ENCODE peak calls at places on chromosomes 2 and 18, in seven cellular contexts. K is prostate gland, J is tibial artery, N is fibroblast of lung, M is upper lobe of right lung, O is iPS DF 6.9, V is lung. A is an unnamed sample. For H3K36me3 and H3K4me1, the result is how much of the 10 kb centered on the place peaks cover.

GRCh38 chr2:239688098-239688497 is 287.3 kb upstream of the HDAC4 start:
- DNase-seq in K (no peak), J (peak), N (no peak), M (peak), O (no peak), V (no peak), A (no peak)

GRCh38 chr2:128641421-128642095 is 322.9 kb upstream of the HS6ST1 start:
- DNase-seq in K (no peak), J (peak), N (no peak), M (peak), O (no peak), V (no peak), A (no peak)

GRCh38 chr18:25295624-25296138 is 56.3 kb downstream of the ZNF521 start:
- DNase-seq in K (no peak), J (no peak), N (no peak), M (no peak), O (no peak), V (no peak), A (no peak)

GRCh38 chr2:232538671-232539070 is 821 bp upstream of the CHRNG start:
- DNase-seq in K (no peak), J (no peak), N (no peak), M (peak), O (no peak), V (no peak), A (no peak)

GRCh38 chr2:110858135-110858737 is 125.9 kb downstream of the ACOXL start:
- DNase-seq in K (no peak), J (no peak), N (no peak), M (no peak), O (no peak), V (no peak), A (peak)

GRCh38 chr2:27956895-27957294 is 66.4 kb downstream of the BABAM2 start:
- DNase-seq in K (no peak), J (no peak), N (peak), M (no peak), O (no peak), V (no peak), A (no peak)

GRCh38 chr18:53796042-53796729 is 428.3 kb downstream of the MBD2 start:
- DNase-seq in K (no peak), J (peak), N (peak), M (no peak), O (no peak), V (peak), A (no peak)

GRCh38 chr2:105454801-105455485 is 56.1 kb upstream of the FHL2 start:
- DNase-seq in K (no peak), J (no peak), N (peak), M (no peak), O (peak), V (no peak), A (no peak)

GRCh38 chr2:217847552-217848350 is 155.0 kb downstream of the TNS1 start:
- DNase-seq in K (no peak), J (no peak), N (no peak), M (no peak), O (no peak), V (no peak), A (no peak)

GRCh38 chr2:217846321-217846743 is 156.5 kb downstream of the TNS1 start:
- DNase-seq in K (no peak), J (peak), N (no peak), M (no peak), O (no peak), V (no peak), A (no peak)

GRCh38 chr2:217848351-217848957 is 154.3 kb downstream of the TNS1 start:
- DNase-seq in K (no peak), J (no peak), N (no peak), M (no peak), O (no peak), V (no peak), A (no peak)

GRCh38 chr2:217845251-217845650 is 157.5 kb downstream of the TNS1 start:
- DNase-seq in K (no peak), J (no peak), N (no peak), M (no peak), O (no peak), V (no peak), A (no peak)

GRCh38 chr2:217847106-217847505 is 155.7 kb downstream of the TNS1 start:
- DNase-seq in K (no peak), J (no peak), N (no peak), M (no peak), O (no peak), V (no peak), A (no peak)
- H3K36me3 ChIP-seq in K (under half), J (half or more), N (under half), M (half or more), O (under half), V (under half), A (under half)

GRCh38 chr18:44795241-44795640 is 114.6 kb downstream of the SETBP1 start:
- DNase-seq in K (no peak), J (no peak), N (no peak), M (no peak), O (no peak), V (no peak), A (no peak)
- H3K4me1 ChIP-seq in K (under half), J (half or more), N (under half), M (under half), O (under half), V (under half), A (under half)

GRCh38 chr2:208240641-208241209 is 14.1 kb downstream of the IDH1 start:
- DNase-seq in K (no peak), J (no peak), N (no peak), M (no peak), O (no peak), V (no peak), A (no peak)

GRCh38 chr2:208239770-208240493 is 14.9 kb downstream of the IDH1 start:
- DNase-seq in K (no peak), J (no peak), N (no peak), M (no peak), O (no peak), V (no peak), A (no peak)

GRCh38 chr2:208235860-208236259 is 19.0 kb downstream of the IDH1 start:
- DNase-seq in K (no peak), J (no peak), N (no peak), M (no peak), O (no peak), V (no peak), A (no peak)

GRCh38 chr2:208234786-208235185 is 20.1 kb downstream of the IDH1 start:
- DNase-seq in K (no peak), J (no peak), N (no peak), M (no peak), O (no peak), V (no peak), A (no peak)
- H3K36me3 ChIP-seq in K (under half), J (under half), N (under half), M (under half), O (under half), V (under half), A (under half)

GRCh38 chr2:1716441-1716840 is 27.9 kb downstream of the PXDN start:
- DNase-seq in K (no peak), J (no peak), N (no peak), M (no peak), O (no peak), V (no peak), A (no peak)
- H3K4me1 ChIP-seq in K (under half), J (half or more), N (under half), M (under half), O (under half), V (under half), A (under half)

DNA sequence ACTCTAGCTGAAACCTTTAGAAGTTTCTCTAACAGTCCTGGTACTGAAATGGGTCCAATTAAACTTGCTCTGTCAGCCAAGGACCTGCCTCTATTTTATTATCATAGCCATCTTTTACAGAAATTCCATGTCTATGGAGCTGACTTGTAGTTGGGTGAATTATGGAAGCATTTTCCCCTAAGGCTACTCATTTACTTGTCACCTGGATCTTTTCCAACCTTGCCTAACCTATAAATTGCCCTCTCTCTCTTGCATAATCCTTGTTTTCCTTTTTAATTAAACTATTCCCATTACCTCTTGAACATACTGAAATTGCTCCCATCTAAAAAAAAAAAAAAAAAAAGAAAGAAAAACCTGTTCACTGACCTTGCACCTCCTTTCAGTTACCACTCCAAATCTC is 74.6 kb upstream of the DOK6 start:
- DNase-seq in K (no peak), J (no peak), N (no peak), M (no peak), O (no peak), V (no peak), A (no peak)
- H3K36me3 ChIP-seq in K (under half), J (under half), N (under half), M (under half), O (under half), V (under half), A (under half)

DNA sequence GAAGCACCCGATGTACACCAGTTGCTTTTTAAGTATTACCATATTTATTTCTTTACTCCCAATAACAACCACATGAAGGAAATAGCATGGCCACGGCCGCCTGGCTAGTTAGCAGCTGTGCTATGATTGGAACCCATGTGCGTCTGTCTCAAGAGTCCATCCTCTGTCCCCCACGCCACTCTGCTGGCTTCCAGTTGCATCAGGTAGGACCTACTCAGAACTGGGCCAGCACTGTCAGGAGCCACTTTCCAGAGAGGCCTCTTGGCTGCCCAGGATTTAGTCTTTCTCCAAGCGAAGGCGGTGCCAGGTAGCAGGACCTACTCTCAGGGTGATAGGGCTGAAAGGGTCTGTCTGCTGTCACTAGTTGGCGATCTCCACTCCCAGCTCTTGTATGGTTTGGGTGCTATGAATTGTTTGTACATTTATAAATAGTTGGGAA is 22.1 kb downstream of the ASB18 start:
- DNase-seq in K (no peak), J (peak), N (no peak), M (no peak), O (no peak), V (no peak), A (no peak)
- H3K4me1 ChIP-seq in K (under half), J (under half), N (under half), M (under half), O (under half), V (under half), A (under half)

GRCh38 chr2:73899801-73900336 is 7.1 kb downstream of the ACTG2 start:
- DNase-seq in K (no peak), J (peak), N (no peak), M (no peak), O (no peak), V (no peak), A (no peak)
- H3K36me3 ChIP-seq in K (under half), J (under half), N (under half), M (under half), O (under half), V (under half), A (under half)

A was measured in CD8-positive, alpha-beta T cell.